ENCODE peak calls at places on chromosomes 7 and 10, in seven cellular contexts. F, J, O, T, Z, B and G are unnamed samples.

GRCh38 chr10:31083765-31084184 is 52.1 kb upstream of the ZNF438 start:
- DNase-seq in F (no peak), J (no peak), O (peak; percentile 73), T (no peak), Z (peak; percentile 72), B (peak; percentile 23), G (peak; percentile 59)

GRCh38 chr10:74067373-74068370 is 69.8 kb downstream of the VCL start:
- DNase-seq in F (no peak), J (no peak), O (peak; percentile 30), T (peak; percentile 51), Z (no peak), B (no peak), G (peak; percentile 92)

GRCh38 chr10:104777086-104777799 is 136.2 kb downstream of the SORCS3 start:
- DNase-seq in F (no peak), J (no peak), O (no peak), T (no peak), Z (no peak), B (no peak), G (no peak)

GRCh38 chr7:139768249-139768824 is 9.5 kb downstream of the HIPK2 start:
- DNase-seq in F (no peak), J (no peak), O (no peak), T (no peak), Z (no peak), B (no peak), G (no peak)

GRCh38 chr10:126188679-126189200 is 199.5 kb downstream of the ADAM12 start:
- DNase-seq in F (no peak), J (no peak), O (no peak), T (no peak), Z (no peak), B (no peak), G (no peak)

GRCh38 chr10:24419067-24419466 is 210.1 kb downstream of the KIAA1217 start:
- DNase-seq in F (no peak), J (no peak), O (no peak), T (no peak), Z (no peak), B (no peak), G (no peak)

GRCh38 chr10:23196201-23196600 is 4.1 kb downstream of the PTF1A start:
- DNase-seq in F (no peak), J (no peak), O (no peak), T (no peak), Z (no peak), B (no peak), G (no peak)

GRCh38 chr7:142804715-142805114 is 33.9 kb downstream of the PRSS2 start:
- DNase-seq in F (no peak), J (no peak), O (no peak), T (no peak), Z (no peak), B (no peak), G (no peak)

GRCh38 chr10:131499566-131499965 is 188.0 kb upstream of the TCERG1L start:
- DNase-seq in F (no peak), J (no peak), O (no peak), T (no peak), Z (no peak), B (no peak), G (no peak)

GRCh38 chr7:93194368-93194767 is 31.9 kb downstream of the HEPACAM2 start:
- DNase-seq in F (no peak), J (no peak), O (peak; percentile 81), T (no peak), Z (no peak), B (no peak), G (peak; percentile 16)

GRCh38 chr7:105493928-105494325 is 28.1 kb downstream of the PUS7 start:
- DNase-seq in F (no peak), J (no peak), O (peak; percentile 58), T (no peak), Z (no peak), B (no peak), G (peak; percentile 30)

GRCh38 chr7:121019018-121019417 is 30.5 kb downstream of the CPED1 start:
- DNase-seq in F (no peak), J (no peak), O (peak; percentile 52), T (no peak), Z (no peak), B (no peak), G (peak; percentile 83)

GRCh38 chr7:91082854-91083495 is 181.3 kb upstream of the FZD1 start:
- DNase-seq in F (no peak), J (no peak), O (peak; percentile 49), T (no peak), Z (no peak), B (no peak), G (peak; percentile 67)

GRCh38 chr10:80090120-80090519 is 11.7 kb downstream of the TMEM254 start:
- DNase-seq in F (no peak), J (no peak), O (no peak), T (no peak), Z (no peak), B (no peak), G (no peak)

DNA sequence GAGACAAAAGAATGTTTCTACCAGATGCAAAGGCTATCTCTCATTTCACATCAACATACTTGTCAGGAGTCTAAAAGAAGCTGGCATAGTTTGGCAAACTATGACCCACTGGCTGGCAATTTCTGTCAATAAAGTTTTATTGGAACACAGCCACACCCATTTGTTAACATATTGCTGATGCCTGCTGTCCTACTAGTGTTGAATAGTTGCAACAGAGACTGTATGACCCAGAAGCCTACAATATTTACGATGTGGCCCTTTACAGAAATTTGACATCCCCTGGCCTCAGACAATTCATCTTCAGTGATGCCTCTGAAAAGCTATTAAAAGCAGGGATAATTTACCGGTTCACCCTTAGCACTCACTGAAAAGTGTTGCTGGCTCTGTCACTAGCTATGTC is 155.2 kb downstream of the ARID5B start:
- DNase-seq in F (no peak), J (no peak), O (no peak), T (no peak), Z (no peak), B (no peak), G (peak; percentile 39)
- H3K4me3 ChIP-seq in F (no peak overlapping the region), J (peak overlapping the region; percentile 2), O (no peak overlapping the region), T (peak overlapping the region; percentile 66), Z (no peak overlapping the region), B (no peak overlapping the region), G (peak overlapping the region; percentile 2)

GRCh38 chr7:148149730-148150129 is 440.8 kb upstream of the C7orf33 start:
- DNase-seq in F (no peak), J (no peak), O (no peak), T (no peak), Z (no peak), B (no peak), G (no peak)

GRCh38 chr7:148155826-148156225 is 434.7 kb upstream of the C7orf33 start:
- DNase-seq in F (no peak), J (no peak), O (no peak), T (no peak), Z (no peak), B (no peak), G (no peak)

GRCh38 chr7:148153611-148154010 is 437.0 kb upstream of the C7orf33 start:
- DNase-seq in F (no peak), J (peak; percentile 75), O (no peak), T (peak; percentile 36), Z (no peak), B (no peak), G (peak; percentile 64)

GRCh38 chr7:148148456-148148855 is 442.1 kb upstream of the C7orf33 start:
- DNase-seq in F (no peak), J (no peak), O (no peak), T (no peak), Z (no peak), B (no peak), G (no peak)

GRCh38 chr7:148151778-148152177 is 438.8 kb upstream of the C7orf33 start:
- DNase-seq in F (no peak), J (no peak), O (no peak), T (no peak), Z (no peak), B (no peak), G (no peak)
- TF ChIP-seq CTCF in F (no peak), J (no peak), O (no peak), T (no peak), Z (no peak), B (peak; percentile 33), G (no peak)

GRCh38 chr10:6139470-6139869 is 50.6 kb downstream of the RBM17 start:
- DNase-seq in F (no peak), J (no peak), O (no peak), T (no peak), Z (no peak), B (no peak), G (no peak)

GRCh38 chr10:6140141-6140841 is 51.5 kb downstream of the RBM17 start:
- DNase-seq in F (no peak), J (no peak), O (no peak), T (no peak), Z (no peak), B (no peak), G (no peak)

GRCh38 chr10:6142644-6143043 is 53.8 kb downstream of the RBM17 start:
- DNase-seq in F (no peak), J (no peak), O (no peak), T (no peak), Z (no peak), B (no peak), G (no peak)

GRCh38 chr10:6141296-6142151 is 52.7 kb downstream of the RBM17 start:
- DNase-seq in F (no peak), J (no peak), O (peak; percentile 85), T (no peak), Z (no peak), B (peak; percentile 81), G (peak; percentile 81)

GRCh38 chr10:6140965-6141295 is 52.1 kb downstream of the RBM17 start:
- DNase-seq in F (no peak), J (no peak), O (no peak), T (no peak), Z (no peak), B (no peak), G (no peak)
- H3K4me3 ChIP-seq in F (peak overlapping the region; percentile 27), J (peak overlapping the region; percentile 37), O (no peak overlapping the region), T (no peak overlapping the region), Z (no peak overlapping the region), B (peak overlapping the region; percentile 23), G (peak overlapping the region; percentile 51)

GRCh38 chr7:119908948-119909347 is 364.0 kb upstream of the KCND2 start:
- DNase-seq in F (no peak), J (no peak), O (no peak), T (no peak), Z (no peak), B (no peak), G (no peak)

GRCh38 chr7:119903090-119903489 is 369.9 kb upstream of the KCND2 start:
- DNase-seq in F (no peak), J (no peak), O (no peak), T (no peak), Z (no peak), B (no peak), G (no peak)

GRCh38 chr7:119900996-119901395 is 372.0 kb upstream of the KCND2 start:
- DNase-seq in F (no peak), J (no peak), O (peak; percentile 4), T (no peak), Z (no peak), B (no peak), G (peak; percentile 2)

DNA sequence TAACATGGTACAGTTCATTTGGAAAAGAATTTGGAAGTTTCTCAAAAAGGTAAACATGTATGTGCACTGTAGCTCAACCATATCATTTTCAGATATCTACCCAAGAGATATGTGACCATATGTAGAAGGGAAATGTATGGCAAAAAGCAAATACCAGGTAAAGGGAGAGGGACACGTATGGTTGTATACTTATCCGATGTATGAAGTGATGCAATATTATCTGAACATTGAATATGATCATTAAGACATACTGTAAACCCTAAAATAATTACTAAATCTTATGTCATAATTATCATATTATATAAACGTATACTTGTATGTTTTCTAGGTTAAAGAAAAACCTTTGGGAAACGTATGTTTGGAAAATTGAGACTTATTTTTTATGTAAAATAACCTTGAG is 367.5 kb upstream of the KCND2 start:
- DNase-seq in F (no peak), J (no peak), O (no peak), T (no peak), Z (no peak), B (no peak), G (no peak)
- TF ChIP-seq CTCF in F (no peak), J (no peak), O (no peak), T (no peak), Z (no peak), B (no peak), G (no peak)